ENCODE peak calls at places on chromosomes 4 and X, in six cellular contexts. Y is activated T-helper 1 cell treated with anti-CD3 and anti-CD28 coated beads, Interleukin-12 subunit alpha, Interleukin-12 subunit beta, Interleukin-2, Interleukin-4 antibody, amounts not matched to agents 30 ng/mL and 10 ng/mL and 1 ng/mL, durations not matched to agents 14 hours and 24 hours and 36 hours; E is RPMI7951; U is stimulated activated CD8-positive, alpha-beta memory T cell treated with anti-CD3 and anti-CD28 coated beads, Interleukin-4, amount 100 ng/mL, for 48 hours; H is mammary epithelial cell; N is NCI-H1694 treated with DMSO at 0.1 percent for 48 hours. A is an unnamed sample.

GRCh38 chr4:182486895-182487294 is 243.7 kb downstream of the TENM3 start:
- DNase-seq in Y (no peak), U (no peak), H (peak), E (peak), N (no peak), A (no peak)

GRCh38 chr4:140609548-140610425 is 41.0 kb upstream of the UCP1 start:
- DNase-seq in Y (no peak), H (peak), N (peak), E (peak), U (no peak), A (peak)

GRCh38 chr4:132001542-132001941 is 1147.6 kb upstream of the PCDH10 start:
- DNase-seq in H (peak), N (no peak), U (no peak), E (no peak), Y (no peak), A (no peak)

GRCh38 chr4:25157071-25157470 is 3.2 kb downstream of the SEPSECS start:
- DNase-seq in E (no peak), N (no peak), U (no peak), Y (no peak), H (no peak), A (no peak)

GRCh38 chr4:22897520-22898108 is 204.9 kb downstream of the GBA3 start:
- DNase-seq in H (peak), U (peak), Y (no peak), N (peak), E (peak), A (peak)

GRCh38 chrX:153455571-153455970 is 9.7 kb upstream of the TREX2 start:
- DNase-seq in N (no peak), E (no peak), Y (no peak), H (no peak), U (no peak), A (no peak)

GRCh38 chr4:185232370-185232769 is 23.0 kb downstream of the SNX25 start:
- DNase-seq in N (no peak), U (no peak), E (peak), Y (no peak), H (no peak), A (peak)

GRCh38 chr4:168151313-168151712 is 59.0 kb downstream of the ANXA10 start:
- DNase-seq in N (no peak), Y (no peak), E (no peak), H (no peak), U (no peak), A (no peak)

GRCh38 chr4:24850669-24851068 is 55.3 kb downstream of the SOD3 start:
- DNase-seq in Y (no peak), N (no peak), U (peak), H (peak), E (peak), A (no peak)

GRCh38 chr4:1247811-1248261 is 1.1 kb downstream of the CTBP1 start:
- DNase-seq in U (no peak), H (peak), N (no peak), Y (no peak), E (no peak), A (no peak)

GRCh38 chr4:151184523-151185458 is 85.4 kb downstream of the RPS3A start:
- DNase-seq in Y (no peak), U (no peak), H (peak), N (no peak), E (peak), A (no peak)

GRCh38 chrX:71949363-71949762 is 38.7 kb downstream of the NHSL2 start:
- DNase-seq in H (no peak), N (no peak), E (no peak), Y (no peak), U (no peak), A (no peak)

GRCh38 chr4:98446499-98447375 is 185.6 kb downstream of the RAP1GDS1 start:
- DNase-seq in E (peak), U (peak), N (no peak), Y (peak), H (peak), A (no peak)

GRCh38 chrX:105527759-105528158 is 294.6 kb upstream of the NRK start:
- DNase-seq in H (no peak), Y (no peak), E (no peak), U (no peak), N (no peak), A (no peak)

GRCh38 chrX:1105671-1106419 is 106.6 kb downstream of the CRLF2 start:
- DNase-seq in Y (no peak), E (no peak), N (no peak), U (no peak), H (no peak), A (no peak)

GRCh38 chr4:143294310-143294709 is 42.4 kb upstream of the GAB1 start:
- DNase-seq in N (no peak), Y (no peak), E (peak), H (no peak), U (no peak), A (peak)

GRCh38 chrX:30875957-30876356 is 13.1 kb downstream of the TAB3 start:
- DNase-seq in U (peak), N (no peak), E (peak), H (peak), Y (no peak), A (no peak)

GRCh38 chr4:1293981-1294380 is 4.3 kb downstream of the MAEA start:
- DNase-seq in H (no peak), U (no peak), E (no peak), N (no peak), Y (no peak), A (no peak)

GRCh38 chr4:1746265-1746691 is 25.0 kb downstream of the TACC3 start:
- DNase-seq in N (peak), H (no peak), E (peak), Y (peak), U (peak), A (peak)

GRCh38 chr4:181877329-181877848 is 365.8 kb upstream of the TENM3 start:
- DNase-seq in E (peak), H (peak), N (no peak), U (no peak), Y (no peak), A (no peak)

GRCh38 chr4:128524311-128524710 is 236.7 kb upstream of the PGRMC2 start:
- DNase-seq in H (peak), Y (no peak), N (no peak), E (peak), U (no peak), A (no peak)

GRCh38 chr4:108117473-108118182 is 51.1 kb downstream of the LEF1 start:
- DNase-seq in U (no peak), Y (no peak), E (no peak), H (no peak), N (no peak), A (no peak)

GRCh38 chrX:131595120-131595519 is 51.2 kb downstream of the OR13H1 start:
- DNase-seq in E (no peak), N (no peak), U (no peak), H (no peak), Y (no peak), A (no peak)